ENCODE peak calls at places on chromosome 1, in five cellular contexts. R, N, Z, S and I are unnamed samples.

GRCh38 chr1:43836267-43836951 is 97.2 kb upstream of the ARTN start:
- DNase-seq in R (no peak), N (peak), Z (no peak), S (no peak), I (peak)

GRCh38 chr1:15965228-15965767 is 10.6 kb downstream of the ZBTB17 start:
- DNase-seq in R (peak), N (no peak), Z (peak), S (no peak), I (no peak)

GRCh38 chr1:7462627-7463026 is 308.5 kb upstream of the VAMP3 start:
- DNase-seq in R (no peak), N (no peak), Z (no peak), S (no peak), I (no peak)

GRCh38 chr1:66889030-66889429 is 35.6 kb downstream of the DNAI4 start:
- DNase-seq in R (no peak), N (no peak), Z (no peak), S (no peak), I (no peak)

GRCh38 chr1:44024903-44025525 is 6.2 kb downstream of the SLC6A9 start:
- DNase-seq in R (no peak), N (no peak), Z (no peak), S (no peak), I (no peak)

GRCh38 chr1:84642776-84643175 is 47.5 kb downstream of the SSX2IP start:
- DNase-seq in R (no peak), N (no peak), Z (no peak), S (no peak), I (peak)

GRCh38 chr1:202656951-202657646 is 53.2 kb downstream of the SYT2 start:
- DNase-seq in R (no peak), N (no peak), Z (peak), S (no peak), I (peak)

GRCh38 chr1:115428262-115428661 is 90.2 kb upstream of the NGF start:
- DNase-seq in R (no peak), N (no peak), Z (no peak), S (no peak), I (no peak)

GRCh38 chr1:246450485-246451251 is 56.4 kb downstream of the SMYD3 start:
- DNase-seq in R (no peak), N (no peak), Z (peak), S (no peak), I (peak)

GRCh38 chr1:165671531-165671930 is 26.8 kb downstream of the ALDH9A1 start:
- DNase-seq in R (no peak), N (no peak), Z (no peak), S (no peak), I (no peak)

GRCh38 chr1:9721606-9722377 is 70.3 kb downstream of the PIK3CD start:
- DNase-seq in R (no peak), N (no peak), Z (no peak), S (no peak), I (peak)

GRCh38 chr1:45400049-45400448 is 59.8 kb upstream of the MUTYH start:
- DNase-seq in R (no peak), N (no peak), Z (no peak), S (no peak), I (no peak)

GRCh38 chr1:242770366-242770765 is 245.9 kb upstream of the PLD5 start:
- DNase-seq in R (no peak), N (no peak), Z (no peak), S (no peak), I (no peak)

GRCh38 chr1:245671349-245671748 is 516.6 kb downstream of the KIF26B start:
- DNase-seq in R (no peak), N (no peak), Z (no peak), S (no peak), I (no peak)

GRCh38 chr1:14549897-14550635 is 48.4 kb upstream of the KAZN start:
- DNase-seq in R (no peak), N (no peak), Z (no peak), S (no peak), I (no peak)

GRCh38 chr1:44501022-44501910 is 96.2 kb downstream of the RNF220 start:
- DNase-seq in R (no peak), N (no peak), Z (no peak), S (no peak), I (no peak)

GRCh38 chr1:20603473-20604464 is 14.9 kb downstream of the CDA start:
- DNase-seq in R (no peak), N (no peak), Z (peak), S (no peak), I (no peak)

GRCh38 chr1:14735861-14736260 is 137.4 kb downstream of the KAZN start:
- DNase-seq in R (no peak), N (no peak), Z (no peak), S (no peak), I (no peak)

GRCh38 chr1:2348346-2349275 is 42.7 kb downstream of the MORN1 start:
- DNase-seq in R (no peak), N (peak), Z (no peak), S (no peak), I (no peak)

GRCh38 chr1:32525661-32526444 is 13.4 kb upstream of the ZBTB8A start:
- DNase-seq in R (no peak), N (no peak), Z (peak), S (no peak), I (no peak)

GRCh38 chr1:2504224-2504948 is 22.0 kb downstream of the PANK4 start:
- DNase-seq in R (no peak), N (no peak), Z (no peak), S (no peak), I (no peak)

GRCh38 chr1:151612506-151613274 is 840 bp downstream of the SNX27 start:
- DNase-seq in R (peak), N (no peak), Z (no peak), S (no peak), I (peak)

GRCh38 chr1:32876341-32877210 is 5.9 kb upstream of the FNDC5 start:
- DNase-seq in R (no peak), N (no peak), Z (no peak), S (no peak), I (peak)

GRCh38 chr1:94022471-94023189 is 98.3 kb downstream of the ABCA4 start:
- DNase-seq in R (no peak), N (no peak), Z (peak), S (peak), I (no peak)

GRCh38 chr1:184362876-184363275 is 24.0 kb upstream of the C1orf21 start:
- DNase-seq in R (no peak), N (no peak), Z (peak), S (no peak), I (no peak)

GRCh38 chr1:227884370-227885134 is 63.2 kb downstream of the WNT9A start:
- DNase-seq in R (peak), N (peak), Z (no peak), S (peak), I (no peak)

GRCh38 chr1:206469933-206470691 is at the start of gene IKBKE:
- DNase-seq in R (peak), N (peak), Z (peak), S (no peak), I (peak)
- TF ChIP-seq POLR2A in R (no peak), N (no peak), Z (no peak), S (no peak), I (no peak)

DNA sequence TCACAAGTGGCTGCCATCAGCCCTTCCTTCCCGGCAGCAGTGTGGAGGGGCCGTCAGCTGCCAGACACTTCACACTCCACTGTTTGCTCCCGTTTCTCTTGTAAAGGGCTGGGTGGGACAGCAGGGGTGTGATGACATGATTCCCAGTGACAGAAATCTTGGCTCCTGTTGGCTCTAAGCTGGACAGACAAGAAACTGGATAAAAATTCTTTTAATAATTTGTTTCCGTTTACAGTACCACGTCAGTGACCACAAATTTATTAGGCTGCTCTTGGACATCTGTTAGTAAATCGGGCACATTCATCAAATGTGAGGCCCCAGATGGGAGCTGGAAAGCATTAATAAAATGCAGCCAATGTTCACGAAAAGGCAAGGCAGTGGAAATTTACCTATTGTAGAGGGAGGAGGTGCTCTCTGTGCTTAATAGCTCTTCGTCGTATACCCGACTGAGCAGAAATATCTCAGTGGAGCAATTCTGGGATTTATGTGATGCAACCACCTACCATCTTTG is 353.7 kb upstream of the GREM2 start:
- DNase-seq in R (no peak), N (no peak), Z (no peak), S (no peak), I (no peak)
- TF ChIP-seq POLR2A in R (no peak), N (no peak), Z (no peak), S (no peak), I (no peak)

GRCh38 chr1:209104646-209105045 is 478.9 kb upstream of the CAMK1G start:
- DNase-seq in R (no peak), N (no peak), Z (no peak), S (no peak), I (no peak)
- TF ChIP-seq POLR2A in R (no peak), N (no peak), Z (no peak), S (no peak), I (no peak)

GRCh38 chr1:166839600-166840308 is 479 bp downstream of the POGK start:
- DNase-seq in R (peak), N (peak), Z (peak), S (no peak), I (peak)

GRCh38 chr1:166843322-166843721 is 4.0 kb downstream of the POGK start:
- DNase-seq in R (no peak), N (no peak), Z (no peak), S (no peak), I (no peak)

GRCh38 chr1:166836733-166837132 is 2.5 kb upstream of the POGK start:
- DNase-seq in R (no peak), N (no peak), Z (peak), S (no peak), I (no peak)

GRCh38 chr1:166840309-166841302 is 1.3 kb downstream of the POGK start:
- DNase-seq in R (no peak), N (no peak), Z (peak), S (no peak), I (peak)

DNA sequence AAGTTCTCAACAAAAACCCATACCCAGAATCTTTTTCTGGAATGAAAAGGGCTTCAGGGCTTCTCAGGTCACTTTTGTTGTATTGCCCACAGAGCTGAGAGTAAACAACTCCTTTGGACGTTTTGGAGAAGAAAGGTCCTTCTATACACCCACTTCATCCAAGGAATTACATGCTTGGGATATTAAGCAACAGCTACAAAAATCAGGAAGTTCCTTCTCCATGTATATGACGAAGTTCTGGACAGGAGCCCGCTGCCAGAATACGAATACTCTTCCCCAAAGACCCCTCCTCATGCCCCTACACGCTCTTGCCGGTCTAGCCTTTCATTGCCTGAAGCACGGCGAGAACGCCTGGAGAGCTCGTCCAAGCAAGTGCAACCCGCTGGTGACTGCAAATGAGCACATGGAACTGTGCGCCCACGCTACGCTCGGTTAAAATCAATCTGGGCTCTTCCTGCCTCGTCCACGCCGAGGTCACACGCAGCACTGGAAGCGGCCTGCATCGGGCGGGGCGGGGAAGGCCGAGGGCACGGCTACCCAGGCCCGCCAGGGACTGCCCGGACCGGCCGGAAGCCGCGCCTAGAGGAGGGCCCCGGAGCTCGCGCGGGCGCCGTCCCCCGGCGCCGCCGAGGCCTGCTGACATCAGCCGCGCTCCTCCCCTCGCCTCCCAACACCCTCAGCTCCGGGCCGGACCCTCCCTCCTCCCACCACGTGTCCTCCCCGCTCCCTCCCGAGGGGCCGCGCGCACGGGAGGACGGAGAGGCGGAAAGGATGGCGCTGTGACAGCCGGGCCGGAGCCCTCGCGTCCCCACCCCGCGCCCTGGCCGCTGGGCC is at the start of gene POGK:
- DNase-seq in R (peak), N (peak), Z (peak), S (peak), I (peak)
- TF ChIP-seq POLR2A in R (no peak), N (peak), Z (peak), S (peak), I (peak)